ENCODE peak calls at places on chromosomes 7 and 10, in five cellular contexts. X, A, T, R and J are unnamed samples.

GRCh38 chr10:36441557-36441956 is 683.8 kb upstream of the ANKRD30A start:
- DNase-seq in X (no peak), T (peak), A (no peak), R (no peak), J (no peak)

GRCh38 chr7:1939434-1940401 is 269.6 kb downstream of the ELFN1 start:
- DNase-seq in R (no peak), T (peak), X (no peak), A (no peak), J (no peak)

GRCh38 chr10:21519981-21520436 is 5.5 kb downstream of the SKIDA1 start:
- DNase-seq in X (no peak), T (peak), R (peak), A (peak), J (no peak)

GRCh38 chr10:107011113-107011512 is 153.4 kb downstream of the SORCS1 start:
- DNase-seq in T (no peak), R (no peak), X (peak), A (no peak), J (no peak)

GRCh38 chr7:134532155-134533089 is 5.1 kb downstream of the AKR1B10 start:
- DNase-seq in R (no peak), A (no peak), X (no peak), T (peak), J (peak)

GRCh38 chr7:40889099-40889498 is 754.3 kb downstream of the SUGCT start:
- DNase-seq in A (no peak), R (no peak), X (no peak), T (no peak), J (no peak)

GRCh38 chr7:134857958-134858357 is 78.5 kb downstream of the CALD1 start:
- DNase-seq in X (no peak), A (no peak), T (no peak), R (no peak), J (no peak)

GRCh38 chr10:130301026-130301892 is 165.1 kb downstream of the GLRX3 start:
- DNase-seq in X (no peak), A (no peak), T (no peak), R (no peak), J (no peak)

GRCh38 chr10:33661580-33662269 is 327.3 kb upstream of the NRP1 start:
- DNase-seq in T (peak), A (peak), X (peak), R (peak), J (peak)

GRCh38 chr10:76291175-76291574 is 859.8 kb downstream of the LRMDA start:
- DNase-seq in R (no peak), T (peak), X (no peak), A (no peak), J (no peak)

GRCh38 chr10:113947138-113948011 is 92.9 kb downstream of the NHLRC2 start:
- DNase-seq in A (peak), R (no peak), T (peak), X (no peak), J (peak)

GRCh38 chr7:87202208-87202607 is 17.3 kb downstream of the TMEM243 start:
- DNase-seq in T (no peak), A (no peak), X (no peak), R (no peak), J (no peak)

GRCh38 chr10:96511044-96511945 is 2.4 kb downstream of the TLL2 start:
- DNase-seq in R (peak), T (peak), X (peak), A (peak), J (peak)

GRCh38 chr10:71812016-71812912 is 38.8 kb downstream of the PSAP start:
- DNase-seq in A (peak), R (no peak), X (peak), T (peak), J (peak)

GRCh38 chr10:97543025-97543546 is 29.5 kb upstream of the ANKRD2 start:
- DNase-seq in X (peak), R (no peak), A (peak), T (peak), J (peak)

GRCh38 chr7:102439963-102440795 is 6.8 kb downstream of the ORAI2 start:
- DNase-seq in T (peak), R (no peak), X (no peak), A (peak), J (peak)

GRCh38 chr10:82419981-82420380 is 545.0 kb downstream of the NRG3 start:
- DNase-seq in X (no peak), T (no peak), A (no peak), R (no peak), J (no peak)

GRCh38 chr7:223118-223800 is 30.9 kb downstream of the FAM20C start:
- DNase-seq in T (no peak), X (no peak), R (no peak), A (no peak), J (no peak)

GRCh38 chr10:102627446-102628293 is 16.6 kb upstream of the TRIM8 start:
- DNase-seq in A (peak), X (peak), R (no peak), T (peak), J (no peak)

GRCh38 chr7:148901178-148901577 is 17.1 kb upstream of the EZH2 start:
- DNase-seq in T (no peak), X (no peak), A (no peak), R (no peak), J (no peak)

GRCh38 chr10:114811769-114812353 is 9.7 kb upstream of the FHIP2A start:
- DNase-seq in R (no peak), A (no peak), X (no peak), T (no peak), J (no peak)